ENCODE peak calls at places on chromosomes 3 and 15, in seven cellular contexts. U is HCT116; V is fibroblast of gingiva; I is NCI-H1105 treated with DMSO at 0.1 percent for 48 hours; W is BJ; O is RCC 7860; E is CD4-positive, alpha-beta memory T cell. G is an unnamed sample.

GRCh38 chr3:48915296-48915695 is 3.3 kb upstream of the ARIH2 start:
- DNase-seq in E (no peak), O (no peak), V (no peak), I (no peak), W (no peak), U (no peak), G (no peak)

GRCh38 chr15:80880086-80880485 is 100.9 kb downstream of the CEMIP start:
- DNase-seq in U (no peak), W (no peak), E (no peak), V (no peak), O (no peak), I (no peak), G (no peak)

GRCh38 chr3:109927161-109927560 is 589.8 kb upstream of the DPPA4 start:
- DNase-seq in I (no peak), U (peak), V (peak), W (peak), E (no peak), O (peak), G (no peak)

GRCh38 chr15:29672923-29673809 is 149.1 kb downstream of the TJP1 start:
- DNase-seq in V (no peak), U (no peak), I (no peak), O (peak), E (no peak), W (no peak), G (no peak)

GRCh38 chr3:40382617-40382979 is 4.4 kb upstream of the ENTPD3 start:
- DNase-seq in E (no peak), U (no peak), W (no peak), O (peak), I (no peak), V (no peak), G (no peak)

GRCh38 chr3:16056210-16056607 is 118.3 kb upstream of the GALNT15 start:
- DNase-seq in U (no peak), O (no peak), E (no peak), W (no peak), I (no peak), V (peak), G (no peak)

GRCh38 chr15:78629716-78630065 is 8.9 kb upstream of the CHRNA3 start:
- DNase-seq in W (no peak), I (no peak), E (no peak), O (no peak), U (no peak), V (no peak), G (no peak)

GRCh38 chr3:143824675-143825074 is 23.6 kb downstream of the SLC9A9 start:
- DNase-seq in O (no peak), E (no peak), U (no peak), W (no peak), I (no peak), V (peak), G (no peak)

GRCh38 chr15:77623878-77624524 is 8.7 kb downstream of the LINGO1 start:
- DNase-seq in I (no peak), E (no peak), V (no peak), O (no peak), U (no peak), W (no peak), G (no peak)

GRCh38 chr3:122609798-122610559 is 32.5 kb downstream of the PARP15 start:
- DNase-seq in W (peak), I (no peak), U (peak), O (peak), V (peak), E (no peak), G (no peak)

GRCh38 chr3:173699353-173699752 is 301.8 kb downstream of the NLGN1 start:
- DNase-seq in I (no peak), V (no peak), U (no peak), O (no peak), E (no peak), W (no peak), G (no peak)

GRCh38 chr3:100254168-100254777 is 6.5 kb upstream of the TBC1D23 start:
- DNase-seq in I (peak), U (peak), W (no peak), E (peak), V (peak), O (peak), G (peak)

GRCh38 chr3:133828576-133829309 is 23.1 kb downstream of the SRPRB start:
- DNase-seq in W (no peak), U (no peak), O (no peak), E (no peak), V (no peak), I (no peak), G (no peak)

G was measured in stimulated activated CD4-positive, alpha-beta T cell treated with anti-CD3 and anti-CD28 coated beads, TNF-alpha, amount 100 ng/mL, for 24 hours.